ENCODE peak calls at places on chromosomes 3 and 15, in seven cellular contexts. One of them, this sample, is unnamed.

GRCh38 chr15:44775923-44776322 is 39.6 kb downstream of the TRIM69 start:
- DNase-seq in K562: no peak
- DNase-seq in HepG2: no peak
- DNase-seq in SK-N-SH: peak
- DNase-seq in H1: no peak
- DNase-seq in HCT116: no peak
- DNase-seq in GM12878: no peak
- DNase-seq in this sample: no peak

GRCh38 chr3:126527455-126528211 is 3.7 kb downstream of the CHST13 start:
- DNase-seq in K562: no peak
- DNase-seq in HepG2: no peak
- DNase-seq in SK-N-SH: no peak
- DNase-seq in H1: no peak
- DNase-seq in HCT116: no peak
- DNase-seq in GM12878: no peak
- DNase-seq in this sample: no peak

GRCh38 chr3:32562640-32563039 is 8.0 kb downstream of the DYNC1LI1 start:
- DNase-seq in K562: no peak
- DNase-seq in HepG2: no peak
- DNase-seq in SK-N-SH: no peak
- DNase-seq in H1: no peak
- DNase-seq in HCT116: no peak
- DNase-seq in GM12878: no peak
- DNase-seq in this sample: no peak

GRCh38 chr3:119279844-119280243 is 14.3 kb upstream of the ARHGAP31 start:
- DNase-seq in K562: no peak
- DNase-seq in HepG2: no peak
- DNase-seq in SK-N-SH: no peak
- DNase-seq in H1: no peak
- DNase-seq in HCT116: no peak
- DNase-seq in GM12878: no peak
- DNase-seq in this sample: no peak

GRCh38 chr15:56725386-56725785 is 7.9 kb downstream of the ZNF280D start:
- DNase-seq in K562: no peak
- DNase-seq in HepG2: no peak
- DNase-seq in SK-N-SH: no peak
- DNase-seq in H1: no peak
- DNase-seq in HCT116: no peak
- DNase-seq in GM12878: no peak
- DNase-seq in this sample: no peak

GRCh38 chr15:66625974-66626373 is 60.2 kb upstream of the LCTL start:
- DNase-seq in K562: no peak
- DNase-seq in HepG2: no peak
- DNase-seq in SK-N-SH: no peak
- DNase-seq in H1: no peak
- DNase-seq in HCT116: no peak
- DNase-seq in GM12878: no peak
- DNase-seq in this sample: no peak

GRCh38 chr3:39413691-39414420 is 7.3 kb downstream of the RPSA start:
- DNase-seq in K562: no peak
- DNase-seq in HepG2: no peak
- DNase-seq in SK-N-SH: no peak
- DNase-seq in H1: no peak
- DNase-seq in HCT116: no peak
- DNase-seq in GM12878: no peak
- DNase-seq in this sample: no peak

GRCh38 chr3:188720636-188721035 is 451.1 kb upstream of the TPRG1 start:
- DNase-seq in K562: no peak
- DNase-seq in HepG2: peak
- DNase-seq in SK-N-SH: no peak
- DNase-seq in H1: no peak
- DNase-seq in HCT116: no peak
- DNase-seq in GM12878: no peak
- DNase-seq in this sample: no peak

GRCh38 chr3:33047842-33048834 is 48.8 kb downstream of the GLB1 start:
- DNase-seq in K562: no peak
- DNase-seq in HepG2: no peak
- DNase-seq in SK-N-SH: no peak
- DNase-seq in H1: no peak
- DNase-seq in HCT116: no peak
- DNase-seq in GM12878: no peak
- DNase-seq in this sample: no peak

GRCh38 chr3:98893740-98894139 is 7.8 kb downstream of the DCBLD2 start:
- DNase-seq in K562: no peak
- DNase-seq in HepG2: no peak
- DNase-seq in SK-N-SH: peak
- DNase-seq in H1: no peak
- DNase-seq in HCT116: no peak
- DNase-seq in GM12878: no peak
- DNase-seq in this sample: no peak

GRCh38 chr3:64220161-64220560 is 5.1 kb downstream of the PRICKLE2 start:
- DNase-seq in K562: no peak
- DNase-seq in HepG2: no peak
- DNase-seq in SK-N-SH: no peak
- DNase-seq in H1: no peak
- DNase-seq in HCT116: no peak
- DNase-seq in GM12878: no peak
- DNase-seq in this sample: peak

GRCh38 chr3:15339786-15340215 is 7.4 kb upstream of the SH3BP5 start:
- DNase-seq in K562: peak
- DNase-seq in HepG2: no peak
- DNase-seq in SK-N-SH: no peak
- DNase-seq in H1: no peak
- DNase-seq in HCT116: no peak
- DNase-seq in GM12878: no peak
- DNase-seq in this sample: no peak

GRCh38 chr15:44397869-44398268 is 29.6 kb upstream of the CTDSPL2 start:
- DNase-seq in K562: no peak
- DNase-seq in HepG2: no peak
- DNase-seq in SK-N-SH: no peak
- DNase-seq in H1: no peak
- DNase-seq in HCT116: no peak
- DNase-seq in GM12878: no peak
- DNase-seq in this sample: no peak

GRCh38 chr15:86743283-86743903 is 663.7 kb downstream of the AGBL1 start:
- DNase-seq in K562: peak
- DNase-seq in HepG2: peak
- DNase-seq in SK-N-SH: peak
- DNase-seq in H1: peak
- DNase-seq in HCT116: no peak
- DNase-seq in GM12878: no peak
- DNase-seq in this sample: peak

GRCh38 chr15:45115312-45115820 is 1.2 kb downstream of the DUOXA2 start:
- DNase-seq in K562: no peak
- DNase-seq in HepG2: no peak
- DNase-seq in SK-N-SH: no peak
- DNase-seq in H1: no peak
- DNase-seq in HCT116: no peak
- DNase-seq in GM12878: no peak
- DNase-seq in this sample: no peak

GRCh38 chr15:38647683-38648082 is 83.1 kb upstream of the RASGRP1 start:
- DNase-seq in K562: no peak
- DNase-seq in HepG2: peak
- DNase-seq in SK-N-SH: no peak
- DNase-seq in H1: no peak
- DNase-seq in HCT116: peak
- DNase-seq in GM12878: no peak
- DNase-seq in this sample: peak

GRCh38 chr3:27559835-27560234 is 75.7 kb upstream of the SLC4A7 start:
- DNase-seq in K562: no peak
- DNase-seq in HepG2: no peak
- DNase-seq in SK-N-SH: peak
- DNase-seq in H1: no peak
- DNase-seq in HCT116: no peak
- DNase-seq in GM12878: no peak
- DNase-seq in this sample: peak

GRCh38 chr15:66291816-66292215 is 1.6 kb upstream of the DIS3L start:
- DNase-seq in K562: no peak
- DNase-seq in HepG2: no peak
- DNase-seq in SK-N-SH: no peak
- DNase-seq in H1: no peak
- DNase-seq in HCT116: no peak
- DNase-seq in GM12878: no peak
- DNase-seq in this sample: no peak

GRCh38 chr15:72285927-72286516 is 13.7 kb upstream of the PARP6 start:
- DNase-seq in K562: peak
- DNase-seq in HepG2: peak
- DNase-seq in SK-N-SH: peak
- DNase-seq in H1: peak
- DNase-seq in HCT116: peak
- DNase-seq in GM12878: no peak
- DNase-seq in this sample: peak

GRCh38 chr15:83066034-83066760 is 855 bp downstream of the BTBD1 start:
- DNase-seq in K562: peak
- DNase-seq in HepG2: no peak
- DNase-seq in SK-N-SH: no peak
- DNase-seq in H1: no peak
- DNase-seq in HCT116: no peak
- DNase-seq in GM12878: no peak
- DNase-seq in this sample: no peak

GRCh38 chr15:101374326-101374725 is 79.3 kb upstream of the SNRPA1 start:
- DNase-seq in K562: no peak
- DNase-seq in HepG2: no peak
- DNase-seq in SK-N-SH: no peak
- DNase-seq in H1: no peak
- DNase-seq in HCT116: no peak
- DNase-seq in GM12878: no peak
- DNase-seq in this sample: no peak

DNA sequence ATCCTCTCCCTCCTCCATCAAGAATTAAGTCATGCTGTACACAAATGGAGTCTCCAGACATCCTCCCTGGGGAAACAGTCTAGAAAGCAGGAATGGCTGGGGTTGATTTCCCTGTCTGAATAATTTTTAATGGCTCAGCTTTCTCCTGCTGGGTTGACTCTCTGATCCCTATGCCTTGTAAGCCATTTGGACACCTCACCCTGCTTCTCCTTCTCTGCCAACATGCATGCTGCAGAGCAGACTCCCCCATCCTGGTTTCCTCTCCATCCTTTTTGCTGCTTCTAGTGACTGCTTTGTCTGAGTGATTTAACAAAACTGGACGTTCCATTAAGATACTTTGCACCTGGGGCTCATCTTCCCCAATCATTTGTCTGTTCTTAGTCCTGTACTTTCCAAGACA is 22.2 kb downstream of the SV2B start:
- DNase-seq in K562: no peak
- DNase-seq in HepG2: no peak
- DNase-seq in SK-N-SH: no peak
- DNase-seq in H1: no peak
- DNase-seq in HCT116: no peak
- DNase-seq in GM12878: no peak
- DNase-seq in this sample: no peak
- TF ChIP-seq JUND in K562: no peak
- TF ChIP-seq JUND in HepG2: no peak
- TF ChIP-seq JUND in SK-N-SH: no peak
- TF ChIP-seq JUND in H1: no peak
- TF ChIP-seq JUND in HCT116: no peak
- TF ChIP-seq JUND in GM12878: no peak
- TF ChIP-seq JUND in this sample: no peak

DNA sequence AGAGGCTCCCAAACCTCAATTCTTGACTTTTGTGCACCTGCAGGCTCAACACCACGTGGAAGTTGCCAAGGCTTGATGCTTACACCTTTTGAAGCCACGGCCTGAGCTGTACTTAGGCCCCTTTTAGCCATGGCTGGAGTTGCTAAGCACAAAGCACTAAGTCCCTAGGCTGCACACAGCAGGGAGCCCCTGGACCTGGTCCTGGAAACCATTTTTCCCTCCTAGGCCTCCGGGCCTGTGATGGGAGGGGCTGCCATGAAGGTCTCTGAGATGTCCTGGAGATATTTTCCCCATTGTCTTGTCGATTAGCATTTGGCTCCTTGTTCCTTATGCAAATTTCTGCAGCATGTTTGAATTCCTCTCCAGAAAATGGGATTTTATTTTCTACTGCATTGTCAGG is 247.1 kb upstream of the ARPP21 start:
- DNase-seq in K562: no peak
- DNase-seq in HepG2: no peak
- DNase-seq in SK-N-SH: no peak
- DNase-seq in H1: no peak
- DNase-seq in HCT116: no peak
- DNase-seq in GM12878: no peak
- DNase-seq in this sample: no peak
- TF ChIP-seq JUND in K562: no peak
- TF ChIP-seq JUND in HepG2: no peak
- TF ChIP-seq JUND in SK-N-SH: no peak
- TF ChIP-seq JUND in H1: no peak
- TF ChIP-seq JUND in HCT116: no peak
- TF ChIP-seq JUND in GM12878: no peak
- TF ChIP-seq JUND in this sample: no peak

GRCh38 chr3:74066456-74066855 is 441.7 kb upstream of the PDZRN3 start:
- DNase-seq in K562: no peak
- DNase-seq in HepG2: no peak
- DNase-seq in SK-N-SH: no peak
- DNase-seq in H1: no peak
- DNase-seq in HCT116: no peak
- DNase-seq in GM12878: no peak
- DNase-seq in this sample: no peak

GRCh38 chr3:74067296-74067695 is 442.6 kb upstream of the PDZRN3 start:
- DNase-seq in K562: no peak
- DNase-seq in HepG2: no peak
- DNase-seq in SK-N-SH: no peak
- DNase-seq in H1: no peak
- DNase-seq in HCT116: no peak
- DNase-seq in GM12878: no peak
- DNase-seq in this sample: peak
- TF ChIP-seq JUND in K562: no peak
- TF ChIP-seq JUND in HepG2: no peak
- TF ChIP-seq JUND in SK-N-SH: no peak
- TF ChIP-seq JUND in H1: no peak
- TF ChIP-seq JUND in HCT116: no peak
- TF ChIP-seq JUND in GM12878: no peak
- TF ChIP-seq JUND in this sample: no peak

DNA sequence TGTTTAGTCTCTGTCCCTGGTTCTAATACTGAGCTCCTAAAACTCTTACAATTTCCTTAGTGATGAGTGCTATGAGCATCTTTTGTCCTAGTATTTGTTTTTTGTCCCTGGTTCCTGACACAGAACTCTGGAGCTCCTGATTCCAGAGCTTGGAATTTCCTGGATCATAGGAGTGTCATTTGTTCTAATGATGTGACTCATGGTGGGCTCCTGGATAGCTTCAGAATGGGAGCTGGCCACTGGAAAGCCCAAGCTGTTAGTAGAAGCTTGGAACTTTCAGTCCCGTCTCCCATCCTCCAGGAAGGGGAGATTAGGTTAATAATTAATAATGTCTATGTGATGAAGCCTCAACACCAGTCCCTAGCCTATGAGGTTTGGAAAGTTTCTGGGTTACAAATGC is 98.2 kb downstream of the CNTN6 start:
- DNase-seq in K562: no peak
- DNase-seq in HepG2: no peak
- DNase-seq in SK-N-SH: no peak
- DNase-seq in H1: no peak
- DNase-seq in HCT116: no peak
- DNase-seq in GM12878: no peak
- DNase-seq in this sample: no peak
- TF ChIP-seq JUND in K562: no peak
- TF ChIP-seq JUND in HepG2: no peak
- TF ChIP-seq JUND in SK-N-SH: no peak
- TF ChIP-seq JUND in H1: no peak
- TF ChIP-seq JUND in HCT116: no peak
- TF ChIP-seq JUND in GM12878: no peak
- TF ChIP-seq JUND in this sample: no peak